ENCODE peak calls at places on chromosomes 5 and 9, in four cellular contexts. One of them, this sample, is unnamed.
A peak's percentile ranks its signal among the peaks of the same experiment; 100 is the strongest.

GRCh38 chr5:133112026-133112660 is 60.3 kb downstream of the HSPA4 start:
- DNase-seq in NCI-H2081: no peak
- DNase-seq in stimulated activated CD4-positive, alpha-beta T cell treated with anti-CD3 and anti-CD28 coated beads, Interleukin-15, amount 100 ng/mL, for 24 hours: no peak
- DNase-seq in tibial artery: no peak
- DNase-seq in this sample: no peak

GRCh38 chr5:170357853-170358497 is 31.2 kb downstream of the KCNMB1 start:
- DNase-seq in NCI-H2081: no peak
- DNase-seq in stimulated activated CD4-positive, alpha-beta T cell treated with anti-CD3 and anti-CD28 coated beads, Interleukin-15, amount 100 ng/mL, for 24 hours: no peak
- DNase-seq in tibial artery: peak; percentile 82
- DNase-seq in this sample: no peak

GRCh38 chr5:92508271-92508670 is 1072.7 kb downstream of the NR2F1-AS1 start:
- DNase-seq in NCI-H2081: no peak
- DNase-seq in stimulated activated CD4-positive, alpha-beta T cell treated with anti-CD3 and anti-CD28 coated beads, Interleukin-15, amount 100 ng/mL, for 24 hours: no peak
- DNase-seq in tibial artery: no peak
- DNase-seq in this sample: no peak

GRCh38 chr5:180568914-180569313 is 22.4 kb downstream of the SCGB3A1 start:
- DNase-seq in NCI-H2081: no peak
- DNase-seq in stimulated activated CD4-positive, alpha-beta T cell treated with anti-CD3 and anti-CD28 coated beads, Interleukin-15, amount 100 ng/mL, for 24 hours: no peak
- DNase-seq in tibial artery: no peak
- DNase-seq in this sample: no peak

GRCh38 chr5:72013741-72014703 is 93.3 kb upstream of the MAP1B start:
- DNase-seq in NCI-H2081: peak; percentile 14
- DNase-seq in stimulated activated CD4-positive, alpha-beta T cell treated with anti-CD3 and anti-CD28 coated beads, Interleukin-15, amount 100 ng/mL, for 24 hours: no peak
- DNase-seq in tibial artery: no peak
- DNase-seq in this sample: no peak

GRCh38 chr9:134358026-134358967 is 32.0 kb downstream of the RXRA start:
- DNase-seq in NCI-H2081: no peak
- DNase-seq in stimulated activated CD4-positive, alpha-beta T cell treated with anti-CD3 and anti-CD28 coated beads, Interleukin-15, amount 100 ng/mL, for 24 hours: no peak
- DNase-seq in tibial artery: no peak
- DNase-seq in this sample: no peak

GRCh38 chr5:176743828-176744583 is 66.4 kb upstream of the UNC5A start:
- DNase-seq in NCI-H2081: no peak
- DNase-seq in stimulated activated CD4-positive, alpha-beta T cell treated with anti-CD3 and anti-CD28 coated beads, Interleukin-15, amount 100 ng/mL, for 24 hours: no peak
- DNase-seq in tibial artery: peak; percentile 28
- DNase-seq in this sample: no peak

GRCh38 chr9:127541865-127542264 is 70.2 kb upstream of the STXBP1 start:
- DNase-seq in NCI-H2081: no peak
- DNase-seq in stimulated activated CD4-positive, alpha-beta T cell treated with anti-CD3 and anti-CD28 coated beads, Interleukin-15, amount 100 ng/mL, for 24 hours: no peak
- DNase-seq in tibial artery: peak; percentile 98
- DNase-seq in this sample: peak; percentile 96

GRCh38 chr5:88116396-88116795 is 152.2 kb downstream of the TMEM161B start:
- DNase-seq in NCI-H2081: no peak
- DNase-seq in stimulated activated CD4-positive, alpha-beta T cell treated with anti-CD3 and anti-CD28 coated beads, Interleukin-15, amount 100 ng/mL, for 24 hours: no peak
- DNase-seq in tibial artery: no peak
- DNase-seq in this sample: no peak

GRCh38 chr5:101370240-101370639 is 467.2 kb upstream of the ST8SIA4 start:
- DNase-seq in NCI-H2081: no peak
- DNase-seq in stimulated activated CD4-positive, alpha-beta T cell treated with anti-CD3 and anti-CD28 coated beads, Interleukin-15, amount 100 ng/mL, for 24 hours: no peak
- DNase-seq in tibial artery: no peak
- DNase-seq in this sample: no peak

GRCh38 chr9:122347348-122348287 is 23.2 kb upstream of the PTGS1 start:
- DNase-seq in NCI-H2081: no peak
- DNase-seq in stimulated activated CD4-positive, alpha-beta T cell treated with anti-CD3 and anti-CD28 coated beads, Interleukin-15, amount 100 ng/mL, for 24 hours: peak; percentile 22
- DNase-seq in tibial artery: peak; percentile 15
- DNase-seq in this sample: no peak

GRCh38 chr5:127899214-127899610 is 184.4 kb upstream of the SLC12A2 start:
- DNase-seq in NCI-H2081: no peak
- DNase-seq in stimulated activated CD4-positive, alpha-beta T cell treated with anti-CD3 and anti-CD28 coated beads, Interleukin-15, amount 100 ng/mL, for 24 hours: no peak
- DNase-seq in tibial artery: no peak
- DNase-seq in this sample: no peak

GRCh38 chr5:52015760-52016159 is 632.5 kb downstream of the ISL1 start:
- DNase-seq in NCI-H2081: no peak
- DNase-seq in stimulated activated CD4-positive, alpha-beta T cell treated with anti-CD3 and anti-CD28 coated beads, Interleukin-15, amount 100 ng/mL, for 24 hours: no peak
- DNase-seq in tibial artery: no peak
- DNase-seq in this sample: no peak

GRCh38 chr5:103562453-103563157 is at the start of gene NUDT12:
- DNase-seq in NCI-H2081: peak; percentile 54
- DNase-seq in stimulated activated CD4-positive, alpha-beta T cell treated with anti-CD3 and anti-CD28 coated beads, Interleukin-15, amount 100 ng/mL, for 24 hours: peak; percentile 66
- DNase-seq in tibial artery: peak; percentile 83
- DNase-seq in this sample: peak; percentile 8

GRCh38 chr5:108747111-108748009 is at the start of gene FER:
- DNase-seq in NCI-H2081: no peak
- DNase-seq in stimulated activated CD4-positive, alpha-beta T cell treated with anti-CD3 and anti-CD28 coated beads, Interleukin-15, amount 100 ng/mL, for 24 hours: peak; percentile 52
- DNase-seq in tibial artery: no peak
- DNase-seq in this sample: peak; percentile 71

GRCh38 chr9:70498866-70499265 is 84.4 kb upstream of the KLF9 start:
- DNase-seq in NCI-H2081: no peak
- DNase-seq in stimulated activated CD4-positive, alpha-beta T cell treated with anti-CD3 and anti-CD28 coated beads, Interleukin-15, amount 100 ng/mL, for 24 hours: no peak
- DNase-seq in tibial artery: no peak
- DNase-seq in this sample: no peak

GRCh38 chr9:78298046-78298511 is 1.2 kb downstream of the PSAT1 start:
- DNase-seq in NCI-H2081: peak; percentile 3
- DNase-seq in stimulated activated CD4-positive, alpha-beta T cell treated with anti-CD3 and anti-CD28 coated beads, Interleukin-15, amount 100 ng/mL, for 24 hours: peak; percentile 46
- DNase-seq in tibial artery: no peak
- DNase-seq in this sample: no peak

GRCh38 chr9:24602687-24603352 is 57.1 kb upstream of the IZUMO3 start:
- DNase-seq in NCI-H2081: no peak
- DNase-seq in stimulated activated CD4-positive, alpha-beta T cell treated with anti-CD3 and anti-CD28 coated beads, Interleukin-15, amount 100 ng/mL, for 24 hours: no peak
- DNase-seq in tibial artery: no peak
- DNase-seq in this sample: no peak

GRCh38 chr9:124348831-124349230 is 66.4 kb downstream of the PSMB7 start:
- DNase-seq in NCI-H2081: no peak
- DNase-seq in stimulated activated CD4-positive, alpha-beta T cell treated with anti-CD3 and anti-CD28 coated beads, Interleukin-15, amount 100 ng/mL, for 24 hours: no peak
- DNase-seq in tibial artery: peak; percentile 46
- DNase-seq in this sample: no peak

GRCh38 chr5:9046756-9047481 is 499.0 kb downstream of the SEMA5A start:
- DNase-seq in NCI-H2081: no peak
- DNase-seq in stimulated activated CD4-positive, alpha-beta T cell treated with anti-CD3 and anti-CD28 coated beads, Interleukin-15, amount 100 ng/mL, for 24 hours: no peak
- DNase-seq in tibial artery: no peak
- DNase-seq in this sample: peak; percentile 74

GRCh38 chr9:73173526-73174411 is 22.1 kb downstream of the ANXA1 start:
- DNase-seq in NCI-H2081: no peak
- DNase-seq in stimulated activated CD4-positive, alpha-beta T cell treated with anti-CD3 and anti-CD28 coated beads, Interleukin-15, amount 100 ng/mL, for 24 hours: no peak
- DNase-seq in tibial artery: no peak
- DNase-seq in this sample: no peak

GRCh38 chr9:32442433-32442832 is 58.0 kb downstream of the ACO1 start:
- DNase-seq in NCI-H2081: no peak
- DNase-seq in stimulated activated CD4-positive, alpha-beta T cell treated with anti-CD3 and anti-CD28 coated beads, Interleukin-15, amount 100 ng/mL, for 24 hours: no peak
- DNase-seq in tibial artery: no peak
- DNase-seq in this sample: no peak

GRCh38 chr9:83935276-83935890 is 14.2 kb upstream of the KIF27 start:
- DNase-seq in NCI-H2081: no peak
- DNase-seq in stimulated activated CD4-positive, alpha-beta T cell treated with anti-CD3 and anti-CD28 coated beads, Interleukin-15, amount 100 ng/mL, for 24 hours: no peak
- DNase-seq in tibial artery: no peak
- DNase-seq in this sample: no peak

GRCh38 chr9:22203371-22204138 is 194.4 kb upstream of the CDKN2B start:
- DNase-seq in NCI-H2081: no peak
- DNase-seq in stimulated activated CD4-positive, alpha-beta T cell treated with anti-CD3 and anti-CD28 coated beads, Interleukin-15, amount 100 ng/mL, for 24 hours: no peak
- DNase-seq in tibial artery: no peak
- DNase-seq in this sample: no peak

GRCh38 chr5:61052870-61053269 is 107.9 kb downstream of the NDUFAF2 start:
- DNase-seq in NCI-H2081: no peak
- DNase-seq in stimulated activated CD4-positive, alpha-beta T cell treated with anti-CD3 and anti-CD28 coated beads, Interleukin-15, amount 100 ng/mL, for 24 hours: no peak
- DNase-seq in tibial artery: no peak
- DNase-seq in this sample: no peak

GRCh38 chr9:111599092-111599947 is at the start of gene PTGR1:
- DNase-seq in NCI-H2081: no peak
- DNase-seq in stimulated activated CD4-positive, alpha-beta T cell treated with anti-CD3 and anti-CD28 coated beads, Interleukin-15, amount 100 ng/mL, for 24 hours: peak; percentile 43
- DNase-seq in tibial artery: peak; percentile 92
- DNase-seq in this sample: peak; percentile 92

GRCh38 chr9:130029591-130029990 is 13.4 kb downstream of the FNBP1 start:
- DNase-seq in NCI-H2081: no peak
- DNase-seq in stimulated activated CD4-positive, alpha-beta T cell treated with anti-CD3 and anti-CD28 coated beads, Interleukin-15, amount 100 ng/mL, for 24 hours: no peak
- DNase-seq in tibial artery: no peak
- DNase-seq in this sample: no peak

GRCh38 chr9:135702002-135702721 is at the start of gene KCNT1:
- DNase-seq in NCI-H2081: peak; percentile 18
- DNase-seq in stimulated activated CD4-positive, alpha-beta T cell treated with anti-CD3 and anti-CD28 coated beads, Interleukin-15, amount 100 ng/mL, for 24 hours: peak; percentile 70
- DNase-seq in tibial artery: no peak
- DNase-seq in this sample: no peak

GRCh38 chr9:7119612-7120011 is 361.8 kb downstream of the KDM4C start:
- DNase-seq in NCI-H2081: no peak
- DNase-seq in stimulated activated CD4-positive, alpha-beta T cell treated with anti-CD3 and anti-CD28 coated beads, Interleukin-15, amount 100 ng/mL, for 24 hours: no peak
- DNase-seq in tibial artery: no peak
- DNase-seq in this sample: no peak

GRCh38 chr5:104370523-104370922 is 807.9 kb upstream of the NUDT12 start:
- DNase-seq in NCI-H2081: no peak
- DNase-seq in stimulated activated CD4-positive, alpha-beta T cell treated with anti-CD3 and anti-CD28 coated beads, Interleukin-15, amount 100 ng/mL, for 24 hours: no peak
- DNase-seq in tibial artery: no peak
- DNase-seq in this sample: no peak

GRCh38 chr9:83583151-83584014 is 39.6 kb upstream of the IDNK start:
- DNase-seq in NCI-H2081: peak; percentile 31
- DNase-seq in stimulated activated CD4-positive, alpha-beta T cell treated with anti-CD3 and anti-CD28 coated beads, Interleukin-15, amount 100 ng/mL, for 24 hours: peak; percentile 30
- DNase-seq in tibial artery: peak; percentile 80
- DNase-seq in this sample: peak; percentile 85

GRCh38 chr9:73683862-73684591 is 532.4 kb downstream of the ANXA1 start:
- DNase-seq in NCI-H2081: peak; percentile 33
- DNase-seq in stimulated activated CD4-positive, alpha-beta T cell treated with anti-CD3 and anti-CD28 coated beads, Interleukin-15, amount 100 ng/mL, for 24 hours: no peak
- DNase-seq in tibial artery: no peak
- DNase-seq in this sample: no peak

GRCh38 chr9:37538099-37538498 is 38.1 kb downstream of the FBXO10 start:
- DNase-seq in NCI-H2081: no peak
- DNase-seq in stimulated activated CD4-positive, alpha-beta T cell treated with anti-CD3 and anti-CD28 coated beads, Interleukin-15, amount 100 ng/mL, for 24 hours: no peak
- DNase-seq in tibial artery: no peak
- DNase-seq in this sample: no peak

GRCh38 chr9:128424268-128424780 is 3.7 kb downstream of the CERCAM start:
- DNase-seq in NCI-H2081: no peak
- DNase-seq in stimulated activated CD4-positive, alpha-beta T cell treated with anti-CD3 and anti-CD28 coated beads, Interleukin-15, amount 100 ng/mL, for 24 hours: no peak
- DNase-seq in tibial artery: no peak
- DNase-seq in this sample: no peak

GRCh38 chr9:129234491-129234890 is 56.4 kb upstream of the IER5L start:
- DNase-seq in NCI-H2081: no peak
- DNase-seq in stimulated activated CD4-positive, alpha-beta T cell treated with anti-CD3 and anti-CD28 coated beads, Interleukin-15, amount 100 ng/mL, for 24 hours: no peak
- DNase-seq in tibial artery: no peak
- DNase-seq in this sample: no peak

GRCh38 chr5:39138892-39139291 is 64.7 kb upstream of the RICTOR start:
- DNase-seq in NCI-H2081: no peak
- DNase-seq in stimulated activated CD4-positive, alpha-beta T cell treated with anti-CD3 and anti-CD28 coated beads, Interleukin-15, amount 100 ng/mL, for 24 hours: no peak
- DNase-seq in tibial artery: no peak
- DNase-seq in this sample: no peak